ENCODE peak calls at places on chromosomes 2 and 18, in six cellular contexts. W is GM12878, X is A549, G is endothelial cell of umbilical vein, Z is HepG2, U is K562. B is an unnamed sample.

GRCh38 chr2:240584486-240585031 is 2.0 kb upstream of the CAPN10 start:
- DNase-seq in X (no peak), G (no peak), U (peak), W (peak), Z (peak), B (peak)

GRCh38 chr2:194203898-194204297 is 1453.1 kb upstream of the SLC39A10 start:
- DNase-seq in U (no peak), W (no peak), Z (no peak), X (no peak), G (no peak), B (peak)

GRCh38 chr2:240857039-240858008 is 11.3 kb upstream of the AGXT start:
- DNase-seq in U (no peak), W (no peak), X (no peak), Z (peak), G (no peak), B (no peak)

GRCh38 chr2:203814661-203815540 is 52.7 kb upstream of the CTLA4 start:
- DNase-seq in W (no peak), X (peak), G (peak), U (peak), Z (peak), B (peak)

GRCh38 chr2:179749210-179749609 is 112.2 kb downstream of the ZNF385B start:
- DNase-seq in W (no peak), G (no peak), X (no peak), U (no peak), Z (no peak), B (no peak)

GRCh38 chr2:62150597-62151305 is 45.2 kb upstream of the B3GNT2 start:
- DNase-seq in Z (no peak), G (no peak), U (no peak), X (no peak), W (no peak), B (no peak)

GRCh38 chr18:35912332-35912731 is 60.1 kb upstream of the RMP24 start:
- DNase-seq in U (no peak), X (no peak), G (no peak), Z (no peak), W (no peak), B (peak)

GRCh38 chr2:162477011-162477410 is 133.1 kb downstream of the GCA start:
- DNase-seq in X (no peak), W (no peak), G (no peak), Z (no peak), U (no peak), B (no peak)

GRCh38 chr2:233972941-233973575 is 55.9 kb downstream of the TRPM8 start:
- DNase-seq in W (no peak), U (no peak), G (no peak), Z (no peak), X (no peak), B (peak)

GRCh38 chr2:169734172-169734847 is 678 bp downstream of the KLHL23 start:
- DNase-seq in W (no peak), Z (no peak), G (peak), X (no peak), U (peak), B (peak)

GRCh38 chr2:30923575-30923974 is 116.3 kb upstream of the CAPN13 start:
- DNase-seq in W (no peak), X (no peak), U (no peak), G (no peak), Z (no peak), B (no peak)

GRCh38 chr2:100948965-100949364 is 53.1 kb upstream of the RPL31 start:
- DNase-seq in W (no peak), X (no peak), U (no peak), G (no peak), Z (no peak), B (no peak)

GRCh38 chr2:122873951-122874350 is 1118.5 kb downstream of the TSN start:
- DNase-seq in U (no peak), W (no peak), Z (no peak), G (no peak), X (no peak), B (no peak)

GRCh38 chr2:119142822-119143221 is 15.7 kb downstream of the C1QL2 start:
- DNase-seq in G (no peak), X (no peak), Z (peak), U (no peak), W (no peak), B (no peak)

GRCh38 chr2:237433920-237434319 is 20.0 kb upstream of the COL6A3 start:
- DNase-seq in G (no peak), X (no peak), Z (no peak), W (no peak), U (no peak), B (no peak)

GRCh38 chr2:109611467-109612095 is 2.2 kb downstream of the SEPTIN10 start:
- DNase-seq in W (no peak), U (no peak), X (no peak), Z (peak), G (peak), B (peak)

GRCh38 chr2:151780938-151781337 is 46.7 kb upstream of the NEB start:
- DNase-seq in U (no peak), X (no peak), G (no peak), Z (no peak), W (no peak), B (no peak)

GRCh38 chr2:31337860-31338259 is 76.7 kb downstream of the XDH start:
- DNase-seq in W (no peak), Z (no peak), G (no peak), X (no peak), U (no peak), B (no peak)

GRCh38 chr2:71600572-71600971 is 147.2 kb downstream of the DYSF start:
- DNase-seq in G (no peak), W (no peak), Z (no peak), X (no peak), U (no peak), B (no peak)

GRCh38 chr2:211035548-211036185 is 479.3 kb downstream of the CPS1 start:
- DNase-seq in U (no peak), Z (peak), W (no peak), G (peak), X (no peak), B (peak)

GRCh38 chr18:63586431-63586830 is 712 bp upstream of the SERPINB13 start:
- DNase-seq in G (no peak), Z (no peak), W (no peak), X (no peak), U (no peak), B (no peak)

GRCh38 chr2:178282075-178282474 is 87.8 kb downstream of the OSBPL6 start:
- DNase-seq in U (no peak), W (no peak), X (peak), G (peak), Z (no peak), B (no peak)

GRCh38 chr2:70002241-70002896 is 40.9 kb upstream of the ASPRV1 start:
- DNase-seq in W (no peak), X (no peak), G (peak), Z (no peak), U (no peak), B (peak)

GRCh38 chr2:101205521-101205998 is 47.1 kb upstream of the CNOT11 start:
- DNase-seq in G (peak), X (peak), U (peak), Z (peak), W (no peak), B (peak)

GRCh38 chr2:140586379-140586778 is 1544.4 kb downstream of the LRP1B start:
- DNase-seq in U (no peak), Z (peak), G (peak), W (peak), X (peak), B (peak)

GRCh38 chr2:200509227-200509607 is 651 bp downstream of the KCTD18 start:
- DNase-seq in U (peak), W (no peak), X (peak), G (no peak), Z (no peak), B (peak)

GRCh38 chr2:182642328-182642727 is 73.7 kb upstream of the DNAJC10 start:
- DNase-seq in W (peak), X (peak), U (peak), G (peak), Z (peak), B (peak)

GRCh38 chr2:119113489-119113770 is 45.1 kb downstream of the C1QL2 start:
- DNase-seq in W (no peak), Z (no peak), U (no peak), G (no peak), X (no peak), B (no peak)

GRCh38 chr18:41599529-41599928 is 355.5 kb upstream of the PIK3C3 start:
- DNase-seq in W (no peak), G (no peak), U (no peak), Z (no peak), X (no peak), B (no peak)

GRCh38 chr2:30265441-30266015 is 34.2 kb downstream of the LBH start:
- DNase-seq in W (no peak), X (no peak), U (no peak), G (no peak), Z (no peak), B (no peak)

GRCh38 chr2:59935005-59935404 is 618.4 kb downstream of the BCL11A start:
- DNase-seq in U (no peak), G (no peak), Z (no peak), X (no peak), W (no peak), B (peak)

GRCh38 chr2:233449921-233450853 is 95.9 kb downstream of the DGKD start:
- DNase-seq in Z (no peak), W (no peak), X (no peak), G (no peak), U (no peak), B (no peak)

GRCh38 chr18:51339866-51340265 is 142.4 kb upstream of the MEX3C start:
- DNase-seq in Z (no peak), X (no peak), W (no peak), G (no peak), U (no peak), B (no peak)

GRCh38 chr2:46827274-46827930 is 88.2 kb downstream of the MCFD2 start:
- DNase-seq in G (peak), W (no peak), X (no peak), U (no peak), Z (no peak), B (peak)

GRCh38 chr2:206031162-206031784 is 54.7 kb downstream of the INO80D start:
- DNase-seq in X (no peak), W (peak), G (no peak), Z (no peak), U (no peak), B (no peak)

GRCh38 chr18:37156330-37156942 is 327.5 kb downstream of the KIAA1328 start:
- DNase-seq in U (no peak), G (peak), X (no peak), Z (no peak), W (no peak), B (no peak)

GRCh38 chr2:3603536-3604206 is 8.8 kb downstream of the COLEC11 start:
- DNase-seq in X (no peak), W (no peak), G (no peak), Z (no peak), U (no peak), B (no peak)
- TF ChIP-seq MYC in X (no peak), W (no peak), G (no peak), Z (no peak), U (no peak), B (no peak)

GRCh38 chr2:234996467-234997270 is 44.9 kb downstream of the SH3BP4 start:
- DNase-seq in X (peak), U (no peak), Z (peak), W (no peak), G (peak), B (no peak)
- TF ChIP-seq CTCF in X (no peak), U (no peak), Z (no peak), W (no peak), G (peak), B (no peak)

GRCh38 chr18:23115683-23116096 is 19.6 kb upstream of the CABLES1 start:
- DNase-seq in X (peak), Z (peak), G (peak), W (no peak), U (no peak), B (no peak)
- TF ChIP-seq MYC in X (no peak), Z (no peak), G (no peak), W (no peak), U (no peak), B (no peak)

GRCh38 chr2:2291500-2292260 is 39.4 kb downstream of the MYT1L start:
- DNase-seq in U (peak), Z (no peak), G (no peak), X (peak), W (no peak), B (no peak)
- TF ChIP-seq CTCF in U (no peak), Z (peak), G (no peak), X (no peak), W (peak), B (no peak)

GRCh38 chr2:112996635-112997034 is 8.6 kb upstream of the IL36A start:
- DNase-seq in U (no peak), X (no peak), Z (no peak), W (no peak), G (no peak), B (peak)
- TF ChIP-seq MYC in U (no peak), X (no peak), Z (no peak), W (no peak), G (no peak), B (no peak)

GRCh38 chr18:48818329-48819254 is 132.2 kb downstream of the SMAD7 start:
- DNase-seq in Z (no peak), G (no peak), X (no peak), W (no peak), U (no peak), B (no peak)
- TF ChIP-seq CTCF in Z (no peak), G (no peak), X (no peak), W (no peak), U (no peak), B (no peak)

DNA sequence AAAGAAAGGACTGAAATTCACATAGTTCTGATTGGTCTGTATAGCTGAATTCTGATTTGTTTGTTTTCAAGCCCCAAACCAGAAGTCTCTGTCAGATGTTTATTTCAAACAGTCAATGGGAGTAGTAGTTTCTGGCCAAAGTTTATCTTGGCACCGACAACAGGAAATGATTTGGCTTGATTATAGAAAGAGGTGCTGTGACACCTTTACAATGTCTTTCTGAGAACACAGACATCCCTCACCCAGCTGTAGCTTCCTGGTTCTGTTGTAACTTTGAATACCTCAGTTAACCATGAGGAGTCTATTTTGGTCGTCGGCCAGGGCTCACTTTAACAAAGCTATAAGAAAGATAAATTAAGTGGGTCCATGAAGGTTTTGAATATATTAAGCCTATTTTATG is 545.0 kb upstream of the ZNF804A start:
- DNase-seq in U (no peak), Z (no peak), G (peak), X (no peak), W (no peak), B (no peak)
- TF ChIP-seq MYC in U (no peak), Z (no peak), G (no peak), X (no peak), W (no peak), B (no peak)

B was measured in NB4.